ENCODE peak calls at places on chromosomes 11 and 22, in four cellular contexts. G is HepG2, I is K562, R is GM12878. D is an unnamed sample.

GRCh38 chr11:128341280-128341679 is 246.1 kb downstream of the ETS1 start:
- DNase-seq in G (no peak), I (no peak), R (no peak), D (no peak)

GRCh38 chr11:17014774-17015638 is 792 bp upstream of the PLEKHA7 start:
- DNase-seq in G (peak; percentile 65), I (peak; percentile 22), R (no peak), D (no peak)

GRCh38 chr11:20066783-20067156 is 93.5 kb downstream of the DBX1 start:
- DNase-seq in G (no peak), I (peak; percentile 29), R (no peak), D (no peak)

GRCh38 chr11:111269146-111269868 is 23.8 kb downstream of the POU2AF2 start:
- DNase-seq in G (peak; percentile 81), I (no peak), R (no peak), D (no peak)

GRCh38 chr11:74347381-74347780 is 35.9 kb upstream of the P4HA3 start:
- DNase-seq in G (peak; percentile 32), I (no peak), R (no peak), D (no peak)

GRCh38 chr11:78048561-78048960 is 15.1 kb upstream of the THRSP start:
- DNase-seq in G (no peak), I (no peak), R (no peak), D (no peak)

GRCh38 chr11:86459682-86460460 is 85.2 kb downstream of the CCDC81 start:
- DNase-seq in G (peak; percentile 49), I (no peak), R (no peak), D (peak; percentile 29)

GRCh38 chr22:26671317-26672059 is 14.1 kb downstream of the MIAT start:
- DNase-seq in G (no peak), I (no peak), R (peak; percentile 73), D (no peak)

GRCh38 chr22:33210129-33210784 is 152.1 kb upstream of the SYN3 start:
- DNase-seq in G (peak; percentile 47), I (peak; percentile 13), R (no peak), D (no peak)

GRCh38 chr11:79182794-79183193 is 258.0 kb downstream of the TENM4 start:
- DNase-seq in G (no peak), I (no peak), R (no peak), D (no peak)

GRCh38 chr22:29581799-29582198 is 886 bp upstream of the NIPSNAP1 start:
- DNase-seq in G (no peak), I (no peak), R (no peak), D (no peak)

GRCh38 chr22:26564181-26564580 is 25.8 kb downstream of the TPST2 start:
- DNase-seq in G (no peak), I (no peak), R (no peak), D (no peak)

GRCh38 chr22:39055658-39056057 is 15.0 kb downstream of the APOBEC3F start:
- DNase-seq in G (peak; percentile 23), I (no peak), R (no peak), D (no peak)

GRCh38 chr22:23278883-23279675 is 98.8 kb downstream of the BCR start:
- DNase-seq in G (no peak), I (peak; percentile 80), R (no peak), D (no peak)

GRCh38 chr11:91199866-91200265 is 977.0 kb upstream of the CHORDC1 start:
- DNase-seq in G (no peak), I (no peak), R (no peak), D (no peak)

GRCh38 chr11:32462296-32462695 is 27.0 kb upstream of the WT1 start:
- DNase-seq in G (no peak), I (no peak), R (no peak), D (no peak)

GRCh38 chr11:32472226-32472625 is 36.9 kb upstream of the WT1 start:
- DNase-seq in G (no peak), I (no peak), R (no peak), D (no peak)

GRCh38 chr11:32464078-32464477 is 28.7 kb upstream of the WT1 start:
- DNase-seq in G (no peak), I (no peak), R (no peak), D (no peak)

GRCh38 chr11:32469791-32470190 is 34.5 kb upstream of the WT1 start:
- DNase-seq in G (no peak), I (no peak), R (no peak), D (no peak)

GRCh38 chr11:32466279-32466915 is 31.1 kb upstream of the WT1 start:
- DNase-seq in G (no peak), I (no peak), R (no peak), D (no peak)
- TF ChIP-seq ZNF274 in G (no peak), I (no peak), R (no peak), D (no peak)

DNA sequence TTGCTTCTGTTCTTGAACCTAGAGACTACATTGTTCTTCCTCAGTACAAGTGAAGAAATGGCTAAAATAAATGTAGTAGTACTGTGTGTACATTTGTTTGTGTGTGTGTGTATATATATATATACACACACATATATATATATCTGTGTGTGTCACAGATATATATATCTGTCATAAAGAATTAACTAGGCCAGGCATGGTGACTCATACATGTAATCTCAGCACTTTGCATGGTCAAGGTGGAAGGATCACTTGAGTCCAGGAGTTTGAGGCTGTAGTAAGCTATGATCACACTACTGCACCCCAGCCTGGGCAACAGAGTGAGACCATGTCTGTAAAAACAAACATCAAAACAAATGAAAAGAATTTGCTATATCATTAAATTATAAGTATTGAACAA is 164.8 kb downstream of the DYNC2H1 start:
- DNase-seq in G (no peak), I (no peak), R (no peak), D (no peak)
- TF ChIP-seq ATF3 in G (no peak), I (no peak), R (no peak), D (no peak)

DNA sequence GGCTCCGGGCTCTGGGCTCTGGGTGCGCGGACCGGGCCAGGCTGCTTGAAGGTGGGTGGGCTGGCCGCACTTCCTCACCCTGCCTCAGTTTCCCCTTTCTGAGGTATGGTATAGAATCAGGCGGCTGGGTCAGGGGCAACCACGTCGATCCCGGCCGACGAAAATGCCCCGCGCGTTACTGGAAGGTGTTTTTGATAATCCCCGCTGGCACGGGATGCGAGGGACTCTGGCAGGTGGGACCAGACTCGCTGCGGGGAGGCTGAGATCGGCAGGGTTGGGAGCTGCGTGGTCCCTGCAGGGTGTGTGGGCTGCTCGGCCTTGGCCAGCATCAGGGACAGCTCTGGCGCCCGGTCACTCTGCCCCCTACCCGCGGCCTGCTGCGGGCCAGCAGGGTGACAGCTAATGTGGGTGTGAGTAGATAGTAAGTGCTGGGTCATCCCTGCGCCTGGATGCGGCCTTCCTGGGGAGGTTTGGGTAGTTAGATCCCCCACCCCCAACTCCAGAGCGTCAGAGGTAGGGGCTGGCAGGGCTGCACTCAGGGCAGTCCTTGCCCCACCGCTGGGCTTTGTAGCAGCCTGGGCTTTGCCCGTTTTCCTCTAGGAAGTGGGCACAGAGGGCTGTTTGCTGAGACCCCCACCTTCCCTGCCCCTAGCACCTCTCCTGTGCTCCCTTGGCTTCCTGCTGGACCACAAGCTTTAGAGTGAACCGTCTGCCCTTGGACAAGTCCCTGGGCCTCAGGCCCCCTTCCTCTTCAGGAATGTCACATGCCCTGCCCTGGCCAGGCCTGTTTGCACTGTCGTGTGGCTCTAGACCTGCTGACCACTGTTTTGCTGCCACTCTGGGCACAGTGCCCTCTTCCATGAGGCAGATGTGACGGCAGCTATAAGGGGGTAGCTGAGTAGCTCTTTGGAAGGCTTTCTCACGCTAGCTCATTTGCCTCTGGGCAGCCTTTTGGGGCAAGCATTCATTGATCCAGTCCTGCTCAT is 579 bp downstream of the TANGO2 start:
- DNase-seq in G (peak; percentile 49), I (peak; percentile 91), R (no peak), D (no peak)
- TF ChIP-seq KDM1A in G (no peak), I (no peak), R (no peak), D (no peak)

GRCh38 chr11:106391771-106392412 is 314.4 kb downstream of the AASDHPPT start:
- DNase-seq in G (no peak), I (no peak), R (no peak), D (no peak)
- TF ChIP-seq ZNF274 in G (no peak), I (no peak), R (no peak), D (no peak)

GRCh38 chr11:73216466-73216865 is 1.6 kb upstream of the P2RY2 start:
- DNase-seq in G (no peak), I (no peak), R (no peak), D (no peak)

GRCh38 chr11:73217810-73218105 is 323 bp upstream of the P2RY2 start:
- DNase-seq in G (no peak), I (no peak), R (no peak), D (no peak)

GRCh38 chr11:73218106-73218829 is at the start of gene P2RY2:
- DNase-seq in G (peak; percentile 53), I (no peak), R (no peak), D (peak; percentile 15)

GRCh38 chr11:73218830-73219215 is 742 bp downstream of the P2RY2 start:
- DNase-seq in G (no peak), I (no peak), R (no peak), D (no peak)

GRCh38 chr11:73217131-73217809 is 811 bp upstream of the P2RY2 start:
- DNase-seq in G (no peak), I (no peak), R (no peak), D (no peak)
- TF ChIP-seq ATF3 in G (no peak), I (no peak), R (no peak), D (no peak)

DNA sequence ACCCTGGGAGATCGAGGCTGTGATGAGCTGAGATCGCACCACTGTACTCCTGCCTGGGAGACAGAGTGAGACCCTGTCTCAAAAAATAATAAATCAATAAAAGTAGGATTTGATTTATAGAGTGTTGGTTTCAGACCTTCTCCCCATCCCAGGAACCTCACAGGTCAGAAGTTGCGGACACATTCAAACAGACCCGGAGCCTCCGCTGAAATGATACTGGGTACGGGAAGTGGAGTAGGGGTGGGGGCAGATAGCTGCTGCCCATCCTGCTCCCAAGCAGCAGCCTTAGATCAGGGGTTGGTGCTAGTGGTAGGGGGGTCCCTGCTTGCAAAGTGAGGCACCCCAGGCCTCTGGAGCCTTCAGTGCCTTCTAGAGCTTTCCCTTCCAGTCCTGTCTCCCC is 7.8 kb downstream of the PRDM11 start:
- DNase-seq in G (no peak), I (no peak), R (no peak), D (peak; percentile 16)
- TF ChIP-seq KDM1A in G (no peak), I (no peak), R (no peak), D (no peak)

GRCh38 chr22:45584621-45585436 is 82.1 kb downstream of the FBLN1 start:
- DNase-seq in G (no peak), I (no peak), R (no peak), D (no peak)
- TF ChIP-seq ZNF274 in G (no peak), I (no peak), R (no peak), D (no peak)

D was measured in H1.